ENCODE peak calls at places on chromosomes 3 and 15, in five cellular contexts. Q is activated effector memory CD4-positive, alpha-beta T cell treated with Interleukin-2 at 50 U/mL for 16 hours; G is activated CD4-positive, alpha-beta T cell treated with anti-CD3 and anti-CD28 coated beads, Interleukin-2, amount 50 U/mL, for 1 hour; B is iPS DF 6.9; O is effector memory CD4-positive, alpha-beta T cell. R is an unnamed sample.

GRCh38 chr3:43038010-43038409 is 58.9 kb downstream of the GASK1A start:
- DNase-seq in Q (no peak), G (no peak), B (no peak), O (no peak), R (no peak)

GRCh38 chr15:64348455-64348854 is 7.5 kb downstream of the CSNK1G1 start:
- DNase-seq in Q (no peak), G (no peak), B (no peak), O (no peak), R (no peak)

GRCh38 chr3:10448544-10448943 is 56.8 kb downstream of the ATP2B2 start:
- DNase-seq in Q (no peak), G (no peak), B (no peak), O (no peak), R (no peak)

GRCh38 chr3:177981576-177981975 is 554.7 kb upstream of the KCNMB2 start:
- DNase-seq in Q (no peak), G (no peak), B (no peak), O (no peak), R (no peak)

GRCh38 chr3:122560680-122561079 is 3.4 kb downstream of the PARP9 start:
- DNase-seq in Q (peak), G (peak), B (no peak), O (no peak), R (no peak)

GRCh38 chr3:178002113-178002512 is 534.1 kb upstream of the KCNMB2 start:
- DNase-seq in Q (no peak), G (no peak), B (no peak), O (no peak), R (no peak)

GRCh38 chr15:32718822-32719716 is 1.3 kb downstream of the GREM1 start:
- DNase-seq in Q (no peak), G (no peak), B (no peak), O (no peak), R (peak)

GRCh38 chr3:160554980-160555379 is 10.4 kb downstream of the KPNA4 start:
- DNase-seq in Q (no peak), G (no peak), B (no peak), O (no peak), R (no peak)

R was measured in H1.